ENCODE peak calls at places on chromosomes 5 and 9, in ten cellular contexts. M is neuronal stem cell; H is CD8-positive, alpha-beta memory T cell; S is MM.1S; C is fibroblast of lung; Y is RWPE2; F is right lobe of liver; Z is heart right ventricle; K is SJCRH30; A is esophagus squamous epithelium. R is an unnamed sample. For H3K27me3, the result is how much of the 10 kb centered on the place peaks cover.

GRCh38 chr5:76689321-76690026 is 26.5 kb upstream of the F2R start:
- DNase-seq in M (no peak), H (no peak), S (no peak), C (peak), Y (no peak), F (no peak), Z (no peak), K (peak), A (no peak), R (no peak)

GRCh38 chr9:132578367-132578932 is 4.0 kb upstream of the BARHL1 start:
- DNase-seq in M (no peak), H (no peak), S (no peak), C (no peak), Y (no peak), F (no peak), Z (no peak), K (no peak), A (no peak), R (no peak)

GRCh38 chr5:61277781-61278180 is 54.3 kb upstream of the ZSWIM6 start:
- DNase-seq in M (no peak), H (no peak), S (no peak), C (peak), Y (peak), F (no peak), Z (no peak), K (no peak), A (no peak), R (no peak)

GRCh38 chr5:119341452-119342349 is 14.1 kb upstream of the TNFAIP8 start:
- DNase-seq in M (no peak), H (no peak), S (peak), C (no peak), Y (no peak), F (no peak), Z (no peak), K (no peak), A (no peak), R (no peak)

GRCh38 chr5:159031513-159031912 is 68.2 kb downstream of the EBF1 start:
- DNase-seq in M (no peak), H (no peak), S (no peak), C (peak), Y (no peak), F (no peak), Z (no peak), K (no peak), A (no peak), R (no peak)

GRCh38 chr5:104977530-104977929 is 1414.9 kb upstream of the NUDT12 start:
- DNase-seq in M (no peak), H (no peak), S (no peak), C (no peak), Y (no peak), F (no peak), Z (no peak), K (no peak), A (no peak), R (no peak)

GRCh38 chr9:131693651-131694597 is 46.0 kb downstream of the RAPGEF1 start:
- DNase-seq in M (no peak), H (no peak), S (no peak), C (no peak), Y (no peak), F (no peak), Z (no peak), K (no peak), A (no peak), R (no peak)

GRCh38 chr5:37722236-37723146 is 117.3 kb downstream of the GDNF start:
- DNase-seq in M (peak), H (no peak), S (no peak), C (peak), Y (no peak), F (no peak), Z (no peak), K (peak), A (no peak), R (no peak)

GRCh38 chr9:136122425-136123383 is 4.0 kb upstream of the TMEM250 start:
- DNase-seq in M (peak), H (peak), S (peak), C (peak), Y (no peak), F (peak), Z (peak), K (peak), A (no peak), R (peak)

GRCh38 chr9:111601237-111602018 is 2.0 kb upstream of the PTGR1 start:
- DNase-seq in M (no peak), H (no peak), S (no peak), C (peak), Y (no peak), F (no peak), Z (no peak), K (peak), A (no peak), R (no peak)

GRCh38 chr5:6584101-6584645 is 48.7 kb downstream of the NSUN2 start:
- DNase-seq in M (no peak), H (no peak), S (no peak), C (no peak), Y (no peak), F (no peak), Z (no peak), K (no peak), A (no peak), R (no peak)

GRCh38 chr9:130174025-130174424 is 1.8 kb downstream of the NCS1 start:
- DNase-seq in M (no peak), H (no peak), S (no peak), C (no peak), Y (no peak), F (no peak), Z (no peak), K (no peak), A (no peak), R (no peak)

GRCh38 chr9:2158111-2158610 is 143.0 kb downstream of the SMARCA2 start:
- DNase-seq in M (no peak), H (peak), S (peak), C (peak), Y (no peak), F (peak), Z (peak), K (peak), A (no peak), R (no peak)

GRCh38 chr5:133644000-133644865 is 31.9 kb upstream of the FSTL4 start:
- DNase-seq in M (peak), H (no peak), S (no peak), C (no peak), Y (no peak), F (no peak), Z (no peak), K (peak), A (no peak), R (no peak)

GRCh38 chr5:75412111-75412990 is 75.3 kb downstream of the HMGCR start:
- DNase-seq in M (no peak), H (no peak), S (no peak), C (no peak), Y (no peak), F (no peak), Z (no peak), K (no peak), A (no peak), R (no peak)

GRCh38 chr5:50744761-50745160 is 78.3 kb downstream of the PARP8 start:
- DNase-seq in M (no peak), H (peak), S (peak), C (peak), Y (no peak), F (no peak), Z (no peak), K (no peak), A (no peak), R (no peak)

GRCh38 chr5:159576902-159577301 is 246.6 kb upstream of the IL12B start:
- DNase-seq in M (no peak), H (no peak), S (no peak), C (no peak), Y (no peak), F (no peak), Z (no peak), K (no peak), A (no peak), R (no peak)

GRCh38 chr5:83492331-83492730 is 20.8 kb downstream of the VCAN start:
- DNase-seq in M (no peak), H (no peak), S (no peak), C (no peak), Y (no peak), F (no peak), Z (no peak), K (no peak), A (no peak), R (no peak)

GRCh38 chr5:56358703-56359428 is 125.7 kb upstream of the ANKRD55 start:
- DNase-seq in M (no peak), H (no peak), S (no peak), C (peak), Y (no peak), F (peak), Z (peak), K (peak), A (no peak), R (no peak)

GRCh38 chr5:43482490-43483064 is 1.1 kb downstream of the TMEM267 start:
- DNase-seq in M (no peak), H (no peak), S (no peak), C (peak), Y (no peak), F (no peak), Z (no peak), K (no peak), A (no peak), R (no peak)

GRCh38 chr9:120441446-120442279 is 138.3 kb downstream of the CDK5RAP2 start:
- DNase-seq in M (no peak), H (no peak), S (no peak), C (peak), Y (no peak), F (no peak), Z (no peak), K (no peak), A (no peak), R (no peak)

GRCh38 chr5:142421158-142421617 is 96.4 kb upstream of the SPRY4 start:
- DNase-seq in M (no peak), H (no peak), S (no peak), C (no peak), Y (no peak), F (no peak), Z (no peak), K (no peak), A (no peak), R (peak)

GRCh38 chr5:135206862-135207261 is 172.8 kb upstream of the PITX1 start:
- DNase-seq in M (no peak), H (no peak), S (no peak), C (no peak), Y (no peak), F (no peak), Z (no peak), K (no peak), A (no peak), R (no peak)

GRCh38 chr5:27969157-27969556 is 930.8 kb upstream of the CDH9 start:
- DNase-seq in M (no peak), H (no peak), S (peak), C (no peak), Y (no peak), F (no peak), Z (no peak), K (no peak), A (no peak), R (no peak)

GRCh38 chr5:127695336-127695735 is 7.9 kb upstream of the CCDC192 start:
- DNase-seq in M (no peak), H (no peak), S (no peak), C (no peak), Y (no peak), F (no peak), Z (no peak), K (no peak), A (no peak), R (no peak)

GRCh38 chr9:3825724-3826123 is 299.9 kb upstream of the RFX3 start:
- DNase-seq in M (no peak), H (no peak), S (no peak), C (no peak), Y (no peak), F (no peak), Z (no peak), K (no peak), A (no peak), R (no peak)

GRCh38 chr5:132474881-132475511 is 15.6 kb downstream of the IRF1 start:
- DNase-seq in M (no peak), H (peak), S (no peak), C (no peak), Y (peak), F (no peak), Z (no peak), K (peak), A (no peak), R (peak)

GRCh38 chr5:94103507-94104245 is 362.3 kb upstream of the POU5F2 start:
- DNase-seq in M (no peak), H (no peak), S (no peak), C (no peak), Y (no peak), F (no peak), Z (no peak), K (no peak), A (no peak), R (no peak)

GRCh38 chr9:130680836-130681768 is 12.5 kb upstream of the EXOSC2 start:
- DNase-seq in M (no peak), H (peak), S (peak), C (peak), Y (peak), F (peak), Z (peak), K (no peak), A (no peak), R (peak)

GRCh38 chr9:114452219-114453169 is 52.8 kb downstream of the WHRN start:
- DNase-seq in M (no peak), H (no peak), S (peak), C (no peak), Y (no peak), F (no peak), Z (no peak), K (no peak), A (no peak), R (no peak)

GRCh38 chr9:114459464-114459863 is 45.8 kb downstream of the WHRN start:
- DNase-seq in M (no peak), H (no peak), S (no peak), C (no peak), Y (no peak), F (no peak), Z (no peak), K (no peak), A (no peak), R (no peak)

GRCh38 chr9:114454652-114455051 is 50.6 kb downstream of the WHRN start:
- DNase-seq in M (no peak), H (no peak), S (no peak), C (no peak), Y (no peak), F (no peak), Z (no peak), K (no peak), A (no peak), R (no peak)

GRCh38 chr9:114460513-114461225 is 44.6 kb downstream of the WHRN start:
- DNase-seq in M (no peak), H (no peak), S (no peak), C (no peak), Y (no peak), F (no peak), Z (no peak), K (no peak), A (no peak), R (no peak)

GRCh38 chr9:114456929-114457328 is 48.3 kb downstream of the WHRN start:
- DNase-seq in M (no peak), H (no peak), S (no peak), C (no peak), Y (no peak), F (no peak), Z (no peak), K (no peak), A (no peak), R (no peak)
- H3K4me3 ChIP-seq in M (no peak), H (no peak), S (no peak), C (no peak), Y (no peak), F (no peak), Z (no peak), K (no peak), A (no peak), R (no peak)

GRCh38 chr5:177985430-177986040 is 10.5 kb downstream of the PROP1 start:
- DNase-seq in M (no peak), H (no peak), S (no peak), C (no peak), Y (no peak), F (no peak), Z (no peak), K (no peak), A (no peak), R (no peak)

GRCh38 chr5:177983763-177984564 is 12.1 kb downstream of the PROP1 start:
- DNase-seq in M (no peak), H (no peak), S (no peak), C (no peak), Y (no peak), F (no peak), Z (no peak), K (no peak), A (no peak), R (no peak)

GRCh38 chr5:177984565-177985166 is 11.4 kb downstream of the PROP1 start:
- DNase-seq in M (no peak), H (no peak), S (no peak), C (peak), Y (no peak), F (no peak), Z (no peak), K (no peak), A (no peak), R (no peak)

GRCh38 chr5:177988989-177989625 is 6.9 kb downstream of the PROP1 start:
- DNase-seq in M (no peak), H (no peak), S (no peak), C (no peak), Y (no peak), F (no peak), Z (no peak), K (no peak), A (no peak), R (no peak)

GRCh38 chr5:177987326-177987725 is 8.7 kb downstream of the PROP1 start:
- DNase-seq in M (no peak), H (no peak), S (no peak), C (no peak), Y (no peak), F (no peak), Z (no peak), K (no peak), A (no peak), R (no peak)
- H3K27me3 ChIP-seq in M (under half), H (under half), S (under half), C (under half), Y (under half), F (under half), Z (half or more), K (under half), A (half or more), R (half or more)

GRCh38 chr9:15372385-15373200 is 50.1 kb upstream of the SNAPC3 start:
- DNase-seq in M (no peak), H (no peak), S (no peak), C (peak), Y (no peak), F (no peak), Z (no peak), K (no peak), A (no peak), R (no peak)

GRCh38 chr9:15374825-15375224 is 47.9 kb upstream of the SNAPC3 start:
- DNase-seq in M (no peak), H (no peak), S (no peak), C (no peak), Y (no peak), F (no peak), Z (no peak), K (no peak), A (no peak), R (no peak)

GRCh38 chr9:15373881-15374280 is 48.8 kb upstream of the SNAPC3 start:
- DNase-seq in M (no peak), H (no peak), S (no peak), C (peak), Y (no peak), F (no peak), Z (no peak), K (no peak), A (no peak), R (no peak)

GRCh38 chr9:15373201-15373530 is 49.5 kb upstream of the SNAPC3 start:
- DNase-seq in M (no peak), H (no peak), S (no peak), C (peak), Y (no peak), F (no peak), Z (no peak), K (no peak), A (no peak), R (no peak)

DNA sequence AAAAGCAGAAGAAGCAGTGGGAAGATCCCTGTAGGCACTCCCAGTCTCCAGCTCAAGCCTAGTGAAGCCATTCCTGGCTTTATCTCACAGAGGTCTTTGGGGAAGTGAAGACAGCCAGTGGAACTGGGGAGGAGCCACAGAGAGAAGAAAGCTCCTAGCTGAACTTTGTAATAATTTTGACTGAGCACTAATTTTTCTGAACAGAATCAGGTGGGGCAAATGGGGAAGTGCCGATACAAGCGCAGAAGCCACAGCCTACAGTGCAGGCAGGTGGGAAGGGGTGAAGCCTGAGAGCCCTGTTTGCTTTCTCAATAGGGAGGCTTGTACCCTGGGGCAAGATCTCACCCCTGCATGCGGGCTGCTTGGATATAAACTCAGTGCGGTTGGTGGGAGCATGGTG is 48.4 kb upstream of the SNAPC3 start:
- DNase-seq in M (no peak), H (no peak), S (no peak), C (no peak), Y (no peak), F (no peak), Z (no peak), K (no peak), A (no peak), R (no peak)
- H3K4me3 ChIP-seq in M (no peak), H (no peak), S (no peak), C (no peak), Y (no peak), F (no peak), Z (no peak), K (no peak), A (no peak), R (no peak)

GRCh38 chr9:38308136-38308535 is 84.4 kb upstream of the ALDH1B1 start:
- DNase-seq in M (no peak), H (no peak), S (no peak), C (no peak), Y (no peak), F (no peak), Z (no peak), K (no peak), A (no peak), R (no peak)

GRCh38 chr9:38311382-38312270 is 80.9 kb upstream of the ALDH1B1 start:
- DNase-seq in M (no peak), H (no peak), S (no peak), C (peak), Y (no peak), F (no peak), Z (peak), K (no peak), A (no peak), R (no peak)

GRCh38 chr9:38305616-38306015 is 86.9 kb upstream of the ALDH1B1 start:
- DNase-seq in M (no peak), H (no peak), S (no peak), C (no peak), Y (no peak), F (no peak), Z (no peak), K (no peak), A (no peak), R (no peak)

GRCh38 chr9:38309324-38310195 is 82.9 kb upstream of the ALDH1B1 start:
- DNase-seq in M (no peak), H (no peak), S (no peak), C (peak), Y (no peak), F (no peak), Z (no peak), K (no peak), A (no peak), R (peak)

DNA sequence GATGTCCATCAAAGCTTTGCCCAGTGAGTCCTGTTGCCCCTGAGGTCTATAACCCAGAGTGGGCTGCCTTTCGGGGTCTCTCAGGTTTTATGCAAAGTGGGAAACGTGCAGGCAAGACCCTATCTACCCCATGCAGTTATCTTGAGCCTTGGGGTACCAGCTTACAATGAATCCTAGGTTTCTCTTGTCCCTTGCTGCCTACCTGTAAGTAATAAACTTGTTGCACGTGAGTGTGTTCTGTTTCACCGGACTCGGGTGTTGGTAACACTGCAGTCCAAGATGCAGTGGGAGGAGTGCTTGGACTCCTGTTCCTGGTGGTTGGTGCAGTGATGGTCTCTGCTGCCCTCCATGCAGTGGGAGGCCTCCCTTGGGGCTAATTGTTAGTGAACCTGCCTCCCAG is 85.6 kb upstream of the ALDH1B1 start:
- DNase-seq in M (no peak), H (no peak), S (no peak), C (no peak), Y (no peak), F (no peak), Z (no peak), K (no peak), A (no peak), R (no peak)
- H3K27me3 ChIP-seq in M (under half), H (under half), S (under half), C (under half), Y (under half), F (under half), Z (under half), K (under half), A (under half), R (under half)

GRCh38 chr9:78234810-78235209 is 1.1 kb upstream of the CEP78 start:
- DNase-seq in M (no peak), H (no peak), S (no peak), C (peak), Y (no peak), F (no peak), Z (no peak), K (no peak), A (no peak), R (no peak)
- H3K4me3 ChIP-seq in M (no peak), H (peak), S (peak), C (peak), Y (peak), F (no peak), Z (peak), K (peak), A (peak), R (peak)

DNA sequence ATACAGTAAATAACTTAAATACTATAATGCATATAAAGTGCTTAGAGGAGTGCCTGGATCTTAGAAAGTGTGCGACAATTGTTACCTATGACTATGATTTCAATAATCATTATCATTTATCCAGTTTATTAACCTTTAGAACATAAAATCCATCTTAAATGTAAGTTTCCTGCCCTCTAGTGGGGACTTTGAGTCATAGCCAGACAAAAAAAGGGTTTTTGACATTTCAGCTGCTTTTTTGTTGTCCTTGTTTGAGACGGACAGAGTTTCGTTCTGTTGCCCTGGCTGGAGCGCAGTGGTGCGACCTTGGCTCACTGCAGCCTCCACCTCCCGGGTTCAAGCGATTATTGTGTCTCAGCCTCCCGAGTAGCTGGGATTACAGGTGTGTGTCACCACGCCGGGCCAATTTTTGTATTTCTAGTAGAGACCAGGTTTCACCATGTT is 9.7 kb upstream of the C9orf152 start:
- DNase-seq in M (peak), H (peak), S (peak), C (peak), Y (no peak), F (no peak), Z (no peak), K (no peak), A (no peak), R (no peak)
- H3K27me3 ChIP-seq in M (under half), H (under half), S (under half), C (under half), Y (under half), F (under half), Z (under half), K (under half), A (under half), R (under half)